ENCODE peak calls at places on chromosomes 5 and 9, in seven cellular contexts. S is midbrain, J is lower lobe of right lung, L is esophagus squamous epithelium, H is stromal cell of bone marrow, P is cardiac muscle cell, Z is WERI-Rb-1. R is an unnamed sample.

GRCh38 chr9:4353236-4353635 is 53.4 kb upstream of the GLIS3 start:
- DNase-seq in S (no peak), J (no peak), L (no peak), H (no peak), P (no peak), Z (no peak), R (no peak)

GRCh38 chr5:54229041-54229780 is 81.2 kb downstream of the ARL15 start:
- DNase-seq in S (peak), J (peak), L (no peak), H (peak), P (peak), Z (peak), R (no peak)

GRCh38 chr5:159851053-159851452 is 65.2 kb upstream of the ADRA1B start:
- DNase-seq in S (no peak), J (no peak), L (no peak), H (no peak), P (no peak), Z (no peak), R (no peak)

GRCh38 chr5:9558319-9558965 is 12.6 kb upstream of the SEMA5A start:
- DNase-seq in S (no peak), J (no peak), L (no peak), H (no peak), P (no peak), Z (no peak), R (no peak)

GRCh38 chr5:31530541-31531265 is 1.2 kb downstream of the DROSHA start:
- DNase-seq in S (no peak), J (no peak), L (no peak), H (no peak), P (no peak), Z (no peak), R (no peak)

GRCh38 chr9:129209580-129209979 is 31.5 kb upstream of the IER5L start:
- DNase-seq in S (no peak), J (no peak), L (no peak), H (no peak), P (no peak), Z (no peak), R (no peak)

GRCh38 chr5:91849069-91849468 is 466.0 kb upstream of the ARRDC3 start:
- DNase-seq in S (no peak), J (no peak), L (no peak), H (no peak), P (no peak), Z (no peak), R (no peak)

GRCh38 chr9:137581361-137582285 is 2.9 kb upstream of the DPH7 start:
- DNase-seq in S (no peak), J (no peak), L (no peak), H (no peak), P (no peak), Z (no peak), R (no peak)

GRCh38 chr5:138177936-138178515 is 404 bp downstream of the BRD8 start:
- DNase-seq in S (peak), J (peak), L (no peak), H (peak), P (peak), Z (peak), R (peak)

GRCh38 chr9:127360829-127361228 is 36.1 kb upstream of the SLC2A8 start:
- DNase-seq in S (no peak), J (no peak), L (no peak), H (no peak), P (peak), Z (peak), R (no peak)

GRCh38 chr5:5424736-5425135 is 2.3 kb downstream of the ICE1 start:
- DNase-seq in S (no peak), J (no peak), L (no peak), H (no peak), P (no peak), Z (no peak), R (no peak)

GRCh38 chr5:135185461-135186075 is 151.5 kb upstream of the PITX1 start:
- DNase-seq in S (peak), J (no peak), L (no peak), H (peak), P (peak), Z (no peak), R (no peak)